ENCODE peak calls at places on chromosomes 1 and 21, in ten cellular contexts. One of them, this sample, is unnamed.

GRCh38 chr1:109089242-109090015 is 1.1 kb upstream of the TMEM167B start:
- DNase-seq in HT1080: no peak
- DNase-seq in smooth muscle cell of the brain vasculature: no peak
- DNase-seq in hepatic stellate cell: peak
- DNase-seq in lung: peak
- DNase-seq in activated T-cell treated with anti-CD3 and anti-CD28 coated beads for 1 hour: no peak
- DNase-seq in HS-5: no peak
- DNase-seq in activated CD8-positive, alpha-beta memory T cell treated with anti-CD3 and anti-CD28 coated beads for 48 hours: no peak
- DNase-seq in type B pancreatic cell: no peak
- DNase-seq in GM23248: peak
- DNase-seq in this sample: no peak

GRCh38 chr21:18443686-18444085 is 40.1 kb upstream of the TMPRSS15 start:
- DNase-seq in HT1080: no peak
- DNase-seq in smooth muscle cell of the brain vasculature: no peak
- DNase-seq in hepatic stellate cell: no peak
- DNase-seq in lung: no peak
- DNase-seq in activated T-cell treated with anti-CD3 and anti-CD28 coated beads for 1 hour: no peak
- DNase-seq in HS-5: no peak
- DNase-seq in activated CD8-positive, alpha-beta memory T cell treated with anti-CD3 and anti-CD28 coated beads for 48 hours: no peak
- DNase-seq in type B pancreatic cell: no peak
- DNase-seq in GM23248: no peak
- DNase-seq in this sample: no peak

GRCh38 chr21:32167513-32167912 is 111.3 kb downstream of the MIS18A start:
- DNase-seq in HT1080: no peak
- DNase-seq in smooth muscle cell of the brain vasculature: no peak
- DNase-seq in hepatic stellate cell: no peak
- DNase-seq in lung: no peak
- DNase-seq in activated T-cell treated with anti-CD3 and anti-CD28 coated beads for 1 hour: no peak
- DNase-seq in HS-5: no peak
- DNase-seq in activated CD8-positive, alpha-beta memory T cell treated with anti-CD3 and anti-CD28 coated beads for 48 hours: no peak
- DNase-seq in type B pancreatic cell: no peak
- DNase-seq in GM23248: no peak
- DNase-seq in this sample: no peak

GRCh38 chr1:27785763-27786162 is 12.7 kb downstream of the STX12 start:
- DNase-seq in HT1080: peak
- DNase-seq in smooth muscle cell of the brain vasculature: no peak
- DNase-seq in hepatic stellate cell: peak
- DNase-seq in lung: peak
- DNase-seq in activated T-cell treated with anti-CD3 and anti-CD28 coated beads for 1 hour: no peak
- DNase-seq in HS-5: no peak
- DNase-seq in activated CD8-positive, alpha-beta memory T cell treated with anti-CD3 and anti-CD28 coated beads for 48 hours: no peak
- DNase-seq in type B pancreatic cell: no peak
- DNase-seq in GM23248: peak
- DNase-seq in this sample: no peak

GRCh38 chr1:203744008-203744972 is 20.7 kb upstream of the LAX1 start:
- DNase-seq in HT1080: no peak
- DNase-seq in smooth muscle cell of the brain vasculature: no peak
- DNase-seq in hepatic stellate cell: no peak
- DNase-seq in lung: peak
- DNase-seq in activated T-cell treated with anti-CD3 and anti-CD28 coated beads for 1 hour: no peak
- DNase-seq in HS-5: no peak
- DNase-seq in activated CD8-positive, alpha-beta memory T cell treated with anti-CD3 and anti-CD28 coated beads for 48 hours: no peak
- DNase-seq in type B pancreatic cell: no peak
- DNase-seq in GM23248: peak
- DNase-seq in this sample: no peak

GRCh38 chr1:43729816-43730463 is 22.6 kb downstream of the ST3GAL3 start:
- DNase-seq in HT1080: no peak
- DNase-seq in smooth muscle cell of the brain vasculature: no peak
- DNase-seq in hepatic stellate cell: no peak
- DNase-seq in lung: no peak
- DNase-seq in activated T-cell treated with anti-CD3 and anti-CD28 coated beads for 1 hour: no peak
- DNase-seq in HS-5: no peak
- DNase-seq in activated CD8-positive, alpha-beta memory T cell treated with anti-CD3 and anti-CD28 coated beads for 48 hours: no peak
- DNase-seq in type B pancreatic cell: no peak
- DNase-seq in GM23248: peak
- DNase-seq in this sample: no peak

GRCh38 chr1:1529321-1529720 is 11.1 kb downstream of the TMEM240 start:
- DNase-seq in HT1080: no peak
- DNase-seq in smooth muscle cell of the brain vasculature: no peak
- DNase-seq in hepatic stellate cell: no peak
- DNase-seq in lung: no peak
- DNase-seq in activated T-cell treated with anti-CD3 and anti-CD28 coated beads for 1 hour: no peak
- DNase-seq in HS-5: no peak
- DNase-seq in activated CD8-positive, alpha-beta memory T cell treated with anti-CD3 and anti-CD28 coated beads for 48 hours: no peak
- DNase-seq in type B pancreatic cell: no peak
- DNase-seq in GM23248: no peak
- DNase-seq in this sample: no peak

GRCh38 chr1:23400324-23401110 is 24.0 kb downstream of the TCEA3 start:
- DNase-seq in HT1080: no peak
- DNase-seq in smooth muscle cell of the brain vasculature: no peak
- DNase-seq in hepatic stellate cell: no peak
- DNase-seq in lung: no peak
- DNase-seq in activated T-cell treated with anti-CD3 and anti-CD28 coated beads for 1 hour: no peak
- DNase-seq in HS-5: no peak
- DNase-seq in activated CD8-positive, alpha-beta memory T cell treated with anti-CD3 and anti-CD28 coated beads for 48 hours: no peak
- DNase-seq in type B pancreatic cell: no peak
- DNase-seq in GM23248: peak
- DNase-seq in this sample: no peak

GRCh38 chr1:33692216-33693188 is 171.4 kb upstream of the HMGB4 start:
- DNase-seq in HT1080: no peak
- DNase-seq in smooth muscle cell of the brain vasculature: no peak
- DNase-seq in hepatic stellate cell: no peak
- DNase-seq in lung: no peak
- DNase-seq in activated T-cell treated with anti-CD3 and anti-CD28 coated beads for 1 hour: no peak
- DNase-seq in HS-5: no peak
- DNase-seq in activated CD8-positive, alpha-beta memory T cell treated with anti-CD3 and anti-CD28 coated beads for 48 hours: no peak
- DNase-seq in type B pancreatic cell: no peak
- DNase-seq in GM23248: no peak
- DNase-seq in this sample: no peak

GRCh38 chr1:41317356-41317755 is 43.9 kb upstream of the FOXO6 start:
- DNase-seq in HT1080: no peak
- DNase-seq in smooth muscle cell of the brain vasculature: no peak
- DNase-seq in hepatic stellate cell: no peak
- DNase-seq in lung: no peak
- DNase-seq in activated T-cell treated with anti-CD3 and anti-CD28 coated beads for 1 hour: no peak
- DNase-seq in HS-5: no peak
- DNase-seq in activated CD8-positive, alpha-beta memory T cell treated with anti-CD3 and anti-CD28 coated beads for 48 hours: no peak
- DNase-seq in type B pancreatic cell: no peak
- DNase-seq in GM23248: peak
- DNase-seq in this sample: no peak

GRCh38 chr21:35342440-35342839 is 293.3 kb upstream of the RUNX1 start:
- DNase-seq in HT1080: no peak
- DNase-seq in smooth muscle cell of the brain vasculature: no peak
- DNase-seq in hepatic stellate cell: no peak
- DNase-seq in lung: no peak
- DNase-seq in activated T-cell treated with anti-CD3 and anti-CD28 coated beads for 1 hour: no peak
- DNase-seq in HS-5: no peak
- DNase-seq in activated CD8-positive, alpha-beta memory T cell treated with anti-CD3 and anti-CD28 coated beads for 48 hours: no peak
- DNase-seq in type B pancreatic cell: no peak
- DNase-seq in GM23248: no peak
- DNase-seq in this sample: no peak

GRCh38 chr1:35222322-35223108 is 29.6 kb upstream of the SFPQ start:
- DNase-seq in HT1080: no peak
- DNase-seq in smooth muscle cell of the brain vasculature: no peak
- DNase-seq in hepatic stellate cell: peak
- DNase-seq in lung: no peak
- DNase-seq in activated T-cell treated with anti-CD3 and anti-CD28 coated beads for 1 hour: no peak
- DNase-seq in HS-5: peak
- DNase-seq in activated CD8-positive, alpha-beta memory T cell treated with anti-CD3 and anti-CD28 coated beads for 48 hours: no peak
- DNase-seq in type B pancreatic cell: no peak
- DNase-seq in GM23248: peak
- DNase-seq in this sample: no peak

GRCh38 chr1:156508205-156508954 is 7.8 kb upstream of the MEF2D start:
- DNase-seq in HT1080: no peak
- DNase-seq in smooth muscle cell of the brain vasculature: no peak
- DNase-seq in hepatic stellate cell: no peak
- DNase-seq in lung: peak
- DNase-seq in activated T-cell treated with anti-CD3 and anti-CD28 coated beads for 1 hour: no peak
- DNase-seq in HS-5: no peak
- DNase-seq in activated CD8-positive, alpha-beta memory T cell treated with anti-CD3 and anti-CD28 coated beads for 48 hours: no peak
- DNase-seq in type B pancreatic cell: no peak
- DNase-seq in GM23248: peak
- DNase-seq in this sample: no peak

GRCh38 chr1:162081316-162081715 is 11.8 kb downstream of the NOS1AP start:
- DNase-seq in HT1080: peak
- DNase-seq in smooth muscle cell of the brain vasculature: no peak
- DNase-seq in hepatic stellate cell: no peak
- DNase-seq in lung: no peak
- DNase-seq in activated T-cell treated with anti-CD3 and anti-CD28 coated beads for 1 hour: no peak
- DNase-seq in HS-5: no peak
- DNase-seq in activated CD8-positive, alpha-beta memory T cell treated with anti-CD3 and anti-CD28 coated beads for 48 hours: no peak
- DNase-seq in type B pancreatic cell: no peak
- DNase-seq in GM23248: no peak
- DNase-seq in this sample: no peak

GRCh38 chr1:117271959-117272358 is 61.2 kb upstream of the VTCN1 start:
- DNase-seq in HT1080: peak
- DNase-seq in smooth muscle cell of the brain vasculature: no peak
- DNase-seq in hepatic stellate cell: no peak
- DNase-seq in lung: no peak
- DNase-seq in activated T-cell treated with anti-CD3 and anti-CD28 coated beads for 1 hour: no peak
- DNase-seq in HS-5: no peak
- DNase-seq in activated CD8-positive, alpha-beta memory T cell treated with anti-CD3 and anti-CD28 coated beads for 48 hours: no peak
- DNase-seq in type B pancreatic cell: no peak
- DNase-seq in GM23248: no peak
- DNase-seq in this sample: no peak

GRCh38 chr21:35016517-35017188 is 32.4 kb downstream of the RUNX1 start:
- DNase-seq in HT1080: no peak
- DNase-seq in smooth muscle cell of the brain vasculature: no peak
- DNase-seq in hepatic stellate cell: no peak
- DNase-seq in lung: no peak
- DNase-seq in activated T-cell treated with anti-CD3 and anti-CD28 coated beads for 1 hour: no peak
- DNase-seq in HS-5: no peak
- DNase-seq in activated CD8-positive, alpha-beta memory T cell treated with anti-CD3 and anti-CD28 coated beads for 48 hours: no peak
- DNase-seq in type B pancreatic cell: no peak
- DNase-seq in GM23248: no peak
- DNase-seq in this sample: no peak

GRCh38 chr1:61377242-61377958 is 295.0 kb downstream of the NFIA start:
- DNase-seq in HT1080: no peak
- DNase-seq in smooth muscle cell of the brain vasculature: no peak
- DNase-seq in hepatic stellate cell: no peak
- DNase-seq in lung: no peak
- DNase-seq in activated T-cell treated with anti-CD3 and anti-CD28 coated beads for 1 hour: no peak
- DNase-seq in HS-5: no peak
- DNase-seq in activated CD8-positive, alpha-beta memory T cell treated with anti-CD3 and anti-CD28 coated beads for 48 hours: no peak
- DNase-seq in type B pancreatic cell: no peak
- DNase-seq in GM23248: no peak
- DNase-seq in this sample: no peak

GRCh38 chr1:193707271-193708015 is 521.0 kb upstream of the B3GALT2 start:
- DNase-seq in HT1080: peak
- DNase-seq in smooth muscle cell of the brain vasculature: no peak
- DNase-seq in hepatic stellate cell: no peak
- DNase-seq in lung: no peak
- DNase-seq in activated T-cell treated with anti-CD3 and anti-CD28 coated beads for 1 hour: no peak
- DNase-seq in HS-5: peak
- DNase-seq in activated CD8-positive, alpha-beta memory T cell treated with anti-CD3 and anti-CD28 coated beads for 48 hours: no peak
- DNase-seq in type B pancreatic cell: no peak
- DNase-seq in GM23248: peak
- DNase-seq in this sample: no peak

GRCh38 chr1:20074725-20075171 is 4.8 kb downstream of the PLA2G5 start:
- DNase-seq in HT1080: no peak
- DNase-seq in smooth muscle cell of the brain vasculature: no peak
- DNase-seq in hepatic stellate cell: no peak
- DNase-seq in lung: no peak
- DNase-seq in activated T-cell treated with anti-CD3 and anti-CD28 coated beads for 1 hour: no peak
- DNase-seq in HS-5: no peak
- DNase-seq in activated CD8-positive, alpha-beta memory T cell treated with anti-CD3 and anti-CD28 coated beads for 48 hours: no peak
- DNase-seq in type B pancreatic cell: no peak
- DNase-seq in GM23248: peak
- DNase-seq in this sample: peak

This sample was measured in mesenteric fat pad.